ENCODE peak calls at places on chromosomes 11 and 22, in six cellular contexts. Z is COR-L47; B is OCI-LY7; T is occipital lobe; A is amniotic stem cell; U is CD8-positive, alpha-beta T cell. V is an unnamed sample.

GRCh38 chr22:21942407-21942895 is 10.2 kb downstream of the PPM1F start:
- DNase-seq in Z (no peak), B (no peak), T (no peak), A (peak), U (no peak), V (peak)

GRCh38 chr11:123195182-123196059 is at the start of gene CLMP:
- DNase-seq in Z (no peak), B (no peak), T (no peak), A (peak), U (no peak), V (no peak)

GRCh38 chr22:26360169-26360885 is 68.7 kb upstream of the ASPHD2 start:
- DNase-seq in Z (peak), B (peak), T (peak), A (peak), U (peak), V (peak)

GRCh38 chr11:111729441-111729840 is 36.7 kb downstream of the PPP2R1B start:
- DNase-seq in Z (no peak), B (no peak), T (no peak), A (no peak), U (no peak), V (no peak)

GRCh38 chr22:30094804-30095203 is 14.5 kb downstream of the HORMAD2 start:
- DNase-seq in Z (no peak), B (no peak), T (no peak), A (no peak), U (no peak), V (no peak)

GRCh38 chr22:49996532-49997220 is 15.9 kb downstream of the IL17REL start:
- DNase-seq in Z (no peak), B (no peak), T (no peak), A (no peak), U (no peak), V (no peak)

GRCh38 chr22:42270178-42270511 is 308 bp downstream of the TCF20 start:
- DNase-seq in Z (no peak), B (no peak), T (no peak), A (no peak), U (no peak), V (no peak)

GRCh38 chr11:59766542-59766941 is 11.4 kb downstream of the STX3 start:
- DNase-seq in Z (no peak), B (no peak), T (no peak), A (no peak), U (no peak), V (no peak)

GRCh38 chr22:27668828-27669797 is 132.4 kb downstream of the MN1 start:
- DNase-seq in Z (no peak), B (no peak), T (no peak), A (no peak), U (peak), V (no peak)

GRCh38 chr22:24153353-24153752 is 27.9 kb upstream of the SUSD2 start:
- DNase-seq in Z (no peak), B (peak), T (no peak), A (no peak), U (peak), V (no peak)

GRCh38 chr11:64231536-64231935 is 1.2 kb downstream of the DNAJC4 start:
- DNase-seq in Z (no peak), B (no peak), T (no peak), A (no peak), U (no peak), V (no peak)

GRCh38 chr11:102792604-102793003 is 5.4 kb downstream of the MMP1 start:
- DNase-seq in Z (no peak), B (no peak), T (no peak), A (no peak), U (no peak), V (no peak)

GRCh38 chr11:24064309-24064903 is 432.4 kb upstream of the LUZP2 start:
- DNase-seq in Z (no peak), B (no peak), T (no peak), A (no peak), U (no peak), V (no peak)

GRCh38 chr11:95767498-95767897 is 22.1 kb downstream of the FAM76B start:
- DNase-seq in Z (no peak), B (no peak), T (no peak), A (no peak), U (no peak), V (no peak)

GRCh38 chr22:26362471-26362870 is 66.6 kb upstream of the ASPHD2 start:
- DNase-seq in Z (no peak), B (no peak), T (no peak), A (no peak), U (no peak), V (no peak)

GRCh38 chr22:45878051-45878764 is 98.8 kb downstream of the WNT7B start:
- DNase-seq in Z (peak), B (no peak), T (no peak), A (no peak), U (no peak), V (no peak)

GRCh38 chr11:34792814-34793241 is 123.4 kb downstream of the APIP start:
- DNase-seq in Z (peak), B (no peak), T (peak), A (no peak), U (no peak), V (no peak)

GRCh38 chr22:47053865-47054185 is 291.4 kb downstream of the TBC1D22A start:
- DNase-seq in Z (no peak), B (no peak), T (no peak), A (no peak), U (no peak), V (no peak)

GRCh38 chr22:46078241-46079092 is 71.9 kb upstream of the PPARA start:
- DNase-seq in Z (peak), B (no peak), T (peak), A (no peak), U (no peak), V (peak)

GRCh38 chr22:46754110-46754799 is 8.2 kb upstream of the TBC1D22A start:
- DNase-seq in Z (no peak), B (no peak), T (no peak), A (peak), U (no peak), V (no peak)

GRCh38 chr22:33402325-33402724 is 344.1 kb upstream of the SYN3 start:
- DNase-seq in Z (no peak), B (no peak), T (no peak), A (no peak), U (no peak), V (no peak)

GRCh38 chr11:66347425-66348276 is at the start of gene B4GAT1:
- DNase-seq in Z (peak), B (peak), T (peak), A (peak), U (peak), V (peak)